ENCODE peak calls at places on chromosomes 5 and 9, in eight cellular contexts. Y is IMR-90, W is Karpas-422, P is mesenchymal stem cell, G is OCI-LY7, N is neural progenitor cell, S is HepG2, X is MM.1S. O is an unnamed sample.

GRCh38 chr9:6188906-6189305 is 26.7 kb upstream of the IL33 start:
- DNase-seq in P (no peak), Y (no peak), S (no peak), G (no peak), N (no peak), X (no peak), W (no peak), O (no peak)

GRCh38 chr5:56829137-56829536 is 13.8 kb downstream of the MAP3K1 start:
- DNase-seq in X (peak; percentile 85), G (no peak), W (peak; percentile 61), S (no peak), Y (peak; percentile 52), N (no peak), P (peak; percentile 64), O (no peak)

GRCh38 chr5:168172718-168173045 is 118.8 kb upstream of the WWC1 start:
- DNase-seq in Y (no peak), N (no peak), X (no peak), P (no peak), G (no peak), S (no peak), W (no peak), O (no peak)

GRCh38 chr5:148998174-148998797 is 64.6 kb downstream of the SH3TC2 start:
- DNase-seq in S (peak; percentile 38), G (peak; percentile 65), N (peak; percentile 73), P (peak; percentile 74), Y (peak; percentile 75), X (peak; percentile 76), W (peak; percentile 91), O (peak; percentile 80)

GRCh38 chr9:113705306-113705937 is 170.7 kb upstream of the ZNF618 start:
- DNase-seq in S (no peak), N (no peak), Y (no peak), P (no peak), G (no peak), W (peak; percentile 23), X (no peak), O (no peak)

GRCh38 chr9:117643288-117643654 is 60.9 kb upstream of the TLR4 start:
- DNase-seq in P (no peak), S (no peak), Y (no peak), G (no peak), W (no peak), X (no peak), N (no peak), O (no peak)

GRCh38 chr5:134135091-134135655 is 20.7 kb downstream of the TCF7 start:
- DNase-seq in N (no peak), P (no peak), S (no peak), W (no peak), G (no peak), X (no peak), Y (no peak), O (no peak)

GRCh38 chr9:129283705-129284606 is 105.9 kb upstream of the IER5L start:
- DNase-seq in N (no peak), W (no peak), S (no peak), P (no peak), Y (no peak), X (no peak), G (no peak), O (no peak)

GRCh38 chr9:91298304-91298703 is 63.4 kb downstream of the AUH start:
- DNase-seq in W (no peak), P (no peak), N (no peak), S (no peak), Y (peak; percentile 55), X (no peak), G (no peak), O (peak; percentile 72)

GRCh38 chr5:133642153-133642552 is 29.8 kb upstream of the FSTL4 start:
- DNase-seq in N (no peak), G (no peak), X (no peak), S (no peak), W (no peak), Y (no peak), P (no peak), O (no peak)

GRCh38 chr9:79465171-79465570 is 106.6 kb upstream of the TLE4 start:
- DNase-seq in P (no peak), X (no peak), S (no peak), Y (no peak), W (no peak), G (no peak), N (no peak), O (no peak)

GRCh38 chr5:175850165-175850845 is 21.1 kb upstream of the CPLX2 start:
- DNase-seq in P (no peak), S (peak; percentile 26), W (no peak), X (no peak), G (no peak), Y (no peak), N (no peak), O (peak; percentile 12)

GRCh38 chr9:93427655-93428379 is 23.7 kb upstream of the FAM120A start:
- DNase-seq in G (no peak), P (no peak), Y (no peak), W (peak; percentile 52), S (peak; percentile 13), N (peak; percentile 31), X (no peak), O (no peak)

GRCh38 chr5:14913141-14913540 is 41.6 kb upstream of the ANKH start:
- DNase-seq in P (no peak), X (no peak), N (no peak), Y (no peak), G (no peak), S (no peak), W (no peak), O (no peak)

GRCh38 chr9:33765411-33765810 is 29.9 kb upstream of the PRSS3 start:
- DNase-seq in P (peak; percentile 49), G (no peak), N (no peak), Y (peak; percentile 70), W (no peak), S (no peak), X (no peak), O (peak; percentile 83)

GRCh38 chr5:38036765-38037164 is 196.9 kb upstream of the GDNF start:
- DNase-seq in G (no peak), Y (no peak), X (no peak), S (no peak), N (no peak), P (no peak), W (no peak), O (no peak)

GRCh38 chr5:38045446-38045845 is 205.6 kb upstream of the GDNF start:
- DNase-seq in P (no peak), S (no peak), Y (no peak), W (no peak), X (peak; percentile 1), N (no peak), G (no peak), O (no peak)

GRCh38 chr5:38039091-38039490 is 199.2 kb upstream of the GDNF start:
- DNase-seq in N (no peak), G (no peak), P (no peak), W (no peak), X (no peak), S (no peak), Y (no peak), O (no peak)

DNA sequence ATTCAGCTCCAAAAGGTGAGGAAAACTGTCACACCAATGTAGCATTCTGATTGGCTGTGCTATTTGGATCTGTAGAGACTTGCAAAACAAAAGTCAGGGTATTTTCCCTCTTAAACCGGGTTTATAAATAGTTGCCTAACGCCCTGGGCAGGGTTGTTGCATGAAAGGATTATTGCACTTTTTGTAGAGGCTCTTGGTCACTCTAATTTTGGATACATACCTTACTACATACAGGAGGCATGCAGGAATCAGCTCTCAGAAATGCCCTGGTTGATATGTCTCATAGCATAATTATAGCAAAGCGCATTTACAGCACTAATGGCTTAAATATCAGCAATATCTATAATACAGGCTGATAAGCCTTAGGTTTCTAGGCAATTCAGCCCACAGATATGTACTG is 200.0 kb upstream of the GDNF start:
- DNase-seq in X (no peak), N (no peak), P (no peak), W (no peak), Y (no peak), S (no peak), G (no peak), O (no peak)
- H3K4me1 ChIP-seq in X (no peaks in the 10 kb centered on the region), N (no peaks in the 10 kb centered on the region), P (no peaks in the 10 kb centered on the region), W (no peaks in the 10 kb centered on the region), Y (no peaks in the 10 kb centered on the region), S (peaks cover 2% of the 10 kb centered on the region), G (no peaks in the 10 kb centered on the region), O (no peaks in the 10 kb centered on the region)

DNA sequence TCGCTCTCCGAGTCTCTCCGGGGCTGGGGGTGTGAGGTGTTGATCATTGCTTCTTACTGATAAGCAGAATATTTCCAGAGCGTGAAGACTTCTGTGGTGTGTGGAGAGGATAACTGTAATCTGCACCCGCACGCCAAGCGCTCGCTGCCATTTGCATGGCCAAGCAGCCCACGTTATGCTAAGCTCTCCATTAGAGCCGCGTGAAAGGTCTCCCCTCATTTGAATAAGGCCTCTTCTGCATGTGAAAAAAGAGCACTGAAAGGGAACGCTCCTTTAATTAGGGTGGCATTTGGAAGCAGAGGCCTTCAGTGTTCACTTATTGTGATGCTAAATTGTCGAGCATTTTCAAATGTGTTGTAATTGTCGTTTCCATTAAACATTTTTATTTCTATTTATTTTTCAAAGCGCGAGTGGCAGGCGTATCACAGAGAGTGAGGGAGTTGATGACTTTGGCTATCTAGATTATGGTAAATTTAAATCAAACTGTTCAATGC is 163.6 kb upstream of the IRX2 start:
- DNase-seq in X (no peak), Y (no peak), P (no peak), W (no peak), N (peak; percentile 67), G (no peak), S (no peak), O (no peak)
- H2AFZ ChIP-seq in X (no peak overlapping the region), Y (no peak overlapping the region), P (no peak overlapping the region), W (no peak overlapping the region), N (peak overlapping the region; percentile 94), G (no peak overlapping the region), S (no peak overlapping the region), O (no peak overlapping the region)

DNA sequence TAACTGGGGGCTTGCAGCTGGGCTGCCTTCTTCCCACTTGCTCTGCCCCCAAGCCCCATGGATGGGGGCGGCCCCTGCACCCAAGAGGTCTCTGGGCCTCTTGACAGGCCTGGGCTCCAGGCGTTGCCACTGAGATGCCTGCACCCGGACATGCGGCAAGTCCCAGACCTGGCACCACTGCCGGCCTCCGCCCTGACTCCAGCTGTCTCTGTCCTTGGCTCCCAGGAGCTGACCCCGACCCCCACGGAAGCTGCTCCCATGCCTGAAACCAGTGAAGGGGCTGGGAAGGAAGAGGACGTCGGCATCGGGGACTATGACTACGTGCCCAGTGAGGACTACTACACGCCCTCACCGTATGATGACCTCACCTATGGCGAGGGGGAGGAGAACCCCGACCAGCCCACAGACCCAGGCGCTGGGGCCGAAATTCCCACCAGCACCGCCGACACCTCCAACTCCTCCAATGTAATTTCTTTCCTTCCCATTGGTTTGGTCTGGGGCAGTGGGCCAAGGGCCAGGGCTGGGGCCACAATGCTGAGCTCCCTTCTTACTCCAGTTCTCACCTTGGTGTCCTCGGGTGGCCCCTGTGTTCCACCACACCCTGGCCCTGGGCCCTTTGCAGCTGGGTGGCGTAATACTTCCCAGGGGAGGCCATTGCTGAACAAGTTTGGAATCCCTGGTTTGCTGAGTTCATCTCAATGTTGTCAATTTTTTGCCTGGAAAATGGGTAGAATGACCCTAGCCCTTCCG is 88.6 kb downstream of the COL5A1 start:
- DNase-seq in G (no peak), W (no peak), P (no peak), N (no peak), S (no peak), X (no peak), Y (no peak), O (peak; percentile 56)
- H3K4me1 ChIP-seq in G (no peaks in the 10 kb centered on the region), W (no peaks in the 10 kb centered on the region), P (peaks cover 20% of the 10 kb centered on the region), N (no peaks in the 10 kb centered on the region), S (peaks cover 7% of the 10 kb centered on the region), X (no peaks in the 10 kb centered on the region), Y (peaks cover 29% of the 10 kb centered on the region), O (peaks cover 14% of the 10 kb centered on the region)

DNA sequence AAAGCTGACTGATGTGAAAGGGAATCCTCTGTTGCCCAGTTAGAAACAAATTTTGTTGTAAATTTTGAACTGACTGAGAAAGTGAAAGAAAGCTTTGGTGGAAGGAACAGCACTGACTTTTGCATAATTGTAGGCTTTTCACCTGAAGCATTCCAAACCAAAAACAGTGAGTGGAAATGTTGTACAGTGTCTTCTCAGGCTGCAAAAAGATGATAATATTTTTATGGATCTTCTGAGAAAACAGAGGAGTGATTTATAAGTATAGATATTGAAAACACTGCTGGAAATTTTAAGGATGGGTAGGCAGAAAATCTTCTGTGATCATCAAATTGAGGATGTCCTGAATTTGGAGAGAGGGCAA is 40.0 kb downstream of the LURAP1L start:
- DNase-seq in S (no peak), P (no peak), N (no peak), G (no peak), X (no peak), W (no peak), Y (no peak), O (no peak)
- H2AFZ ChIP-seq in S (peak overlapping the region; percentile 48), P (no peak overlapping the region), N (no peak overlapping the region), G (no peak overlapping the region), X (peak overlapping the region; percentile 61), W (no peak overlapping the region), Y (no peak overlapping the region), O (peak overlapping the region; percentile 49)